ENCODE peak calls at places on chromosomes 1 and 21, in ten cellular contexts. C, I, J, D, O, Z, P, Y, B and E are unnamed samples.

GRCh38 chr1:176374967-176375569 is 87.9 kb upstream of the PAPPA2 start:
- DNase-seq in P (peak; percentile 32), J (peak; percentile 71), Y (peak; percentile 57), O (no peak), Z (peak; percentile 78), D (peak; percentile 64), C (peak; percentile 46), I (peak; percentile 81), B (peak; percentile 89), E (peak; percentile 52)

GRCh38 chr1:224632921-224633321 is 16.8 kb downstream of the CNIH3 start:
- DNase-seq in I (no peak), B (no peak), J (peak; percentile 41), D (peak; percentile 47), O (no peak), P (no peak), C (no peak), Z (no peak), Y (no peak), E (no peak)

GRCh38 chr1:159023723-159024122 is 14.0 kb downstream of the IFI16 start:
- DNase-seq in I (no peak), B (no peak), Y (no peak), P (no peak), O (no peak), D (no peak), Z (no peak), C (no peak), J (no peak), E (no peak)

GRCh38 chr1:109643385-109644230 is 12.3 kb upstream of the GSTM4 start:
- DNase-seq in P (no peak), I (peak; percentile 89), C (peak; percentile 51), D (peak; percentile 74), B (peak; percentile 92), Z (peak; percentile 90), J (peak; percentile 56), Y (peak; percentile 76), O (peak; percentile 75), E (no peak)

GRCh38 chr1:37795340-37796110 is 1.9 kb downstream of the MANEAL start:
- DNase-seq in J (peak; percentile 35), D (peak; percentile 59), Z (peak; percentile 68), Y (peak; percentile 41), C (peak; percentile 52), B (peak; percentile 52), I (peak; percentile 69), P (no peak), O (peak; percentile 36), E (peak; percentile 45)

GRCh38 chr1:63984257-63984626 is 210.4 kb downstream of the ROR1 start:
- DNase-seq in Z (no peak), Y (no peak), J (peak; percentile 68), D (peak; percentile 65), P (no peak), O (no peak), B (no peak), I (no peak), C (peak; percentile 71), E (no peak)

GRCh38 chr21:38831526-38832467 is 26.1 kb downstream of the ETS2 start:
- DNase-seq in O (peak; percentile 46), Z (peak; percentile 68), D (peak; percentile 100), Y (peak; percentile 85), P (peak; percentile 94), J (peak; percentile 97), C (peak; percentile 98), B (no peak), I (peak; percentile 56), E (peak; percentile 28)

GRCh38 chr1:176691251-176692228 is 228.6 kb downstream of the PAPPA2 start:
- DNase-seq in J (peak; percentile 60), O (no peak), Z (no peak), Y (peak; percentile 42), C (peak; percentile 49), B (no peak), D (peak; percentile 46), I (peak; percentile 64), P (peak; percentile 52), E (peak; percentile 81)

GRCh38 chr1:109864063-109864822 is 46.4 kb upstream of the CSF1 start:
- DNase-seq in I (no peak), J (peak; percentile 83), P (no peak), C (no peak), Z (no peak), B (no peak), Y (no peak), D (peak; percentile 47), O (no peak), E (no peak)

DNA sequence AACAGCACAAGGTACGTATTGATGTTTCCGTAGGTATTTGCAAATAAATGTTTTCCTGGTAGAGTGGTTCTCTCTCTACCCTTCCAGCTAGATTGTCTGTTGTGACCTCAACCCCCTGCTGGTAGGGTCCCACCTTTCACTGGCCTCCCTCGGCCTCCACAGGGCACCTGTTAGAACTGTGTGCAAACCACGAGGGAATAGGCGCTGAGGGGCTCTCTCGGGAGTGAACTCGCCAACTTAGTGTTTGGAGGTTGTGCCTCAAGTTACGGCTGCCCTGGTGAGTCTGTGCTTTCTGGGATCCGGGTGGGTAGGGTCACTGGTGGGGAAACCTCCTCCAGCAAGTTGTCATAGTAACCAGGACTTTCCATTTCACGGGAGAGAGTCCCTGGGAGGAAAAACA is 204.7 kb upstream of the EDN2 start:
- DNase-seq in O (no peak), I (no peak), C (no peak), D (no peak), P (no peak), J (no peak), Y (no peak), B (no peak), Z (no peak), E (no peak)
- TF ChIP-seq CTCF in O (no peak), I (no peak), C (no peak), D (no peak), P (no peak), J (no peak), Y (no peak), B (no peak), Z (no peak), E (no peak)

DNA sequence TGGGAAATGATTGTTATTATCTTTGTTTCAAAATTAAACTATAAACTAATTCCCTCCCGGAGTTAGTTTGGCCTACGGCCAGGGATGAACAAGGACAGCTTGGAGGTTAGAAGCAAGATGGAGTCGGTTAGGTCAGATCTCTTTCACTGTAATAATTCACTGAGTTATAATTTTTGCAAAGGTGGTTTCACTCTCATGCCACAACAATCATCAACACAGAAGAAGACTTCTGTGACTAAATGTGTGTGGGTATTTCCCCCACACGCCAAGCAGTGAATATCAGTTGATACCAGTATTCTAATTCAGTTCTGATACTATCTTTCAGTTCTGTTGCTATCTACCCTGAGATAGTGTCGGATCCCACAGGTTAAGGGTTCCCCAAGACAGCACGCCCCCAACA is 215.1 kb downstream of the S1PR1 start:
- DNase-seq in P (no peak), O (no peak), I (no peak), B (no peak), C (no peak), Z (no peak), J (no peak), D (no peak), Y (no peak), E (no peak)
- TF ChIP-seq CTCF in P (no peak), O (no peak), I (no peak), B (no peak), C (no peak), Z (no peak), J (no peak), D (no peak), Y (no peak), E (no peak)

GRCh38 chr1:220810963-220811362 is 24.2 kb downstream of the MTARC1 start:
- DNase-seq in J (peak; percentile 8), B (no peak), C (no peak), P (no peak), Z (no peak), O (no peak), I (no peak), D (no peak), Y (no peak), E (no peak)
- TF ChIP-seq CTCF in J (no peak), B (no peak), C (no peak), P (no peak), Z (no peak), O (no peak), I (no peak), D (no peak), Y (no peak), E (no peak)

GRCh38 chr1:21939650-21940374 is 2.7 kb upstream of the HSPG2 start:
- DNase-seq in O (peak; percentile 81), B (no peak), D (peak; percentile 92), Z (peak; percentile 86), C (peak; percentile 98), I (peak; percentile 81), J (peak; percentile 97), Y (peak; percentile 56), P (peak; percentile 91), E (no peak)
- TF ChIP-seq CTCF in O (peak; percentile 43), B (no peak), D (peak; percentile 54), Z (peak; percentile 39), C (peak; percentile 47), I (peak; percentile 17), J (peak; percentile 60), Y (peak; percentile 62), P (peak; percentile 45), E (no peak)